ENCODE peak calls at places on chromosomes 5 and 9, in nine cellular contexts. M is GM12864; H is SIG-M5; U is stimulated activated naive CD4-positive, alpha-beta T cell treated with Interleukin-2 at 50 U/mL for 16 hours; L is foreskin fibroblast; I is RKO; V is stimulated activated CD4-positive, alpha-beta T cell treated with anti-CD3 and anti-CD28 coated beads, Interleukin-15, amount 100 ng/mL, for 24 hours; O is hypothalamus; A is body of pancreas. D is an unnamed sample.
A peak's percentile ranks its signal among the peaks of the same experiment; 100 is the strongest.

GRCh38 chr5:83077662-83078261 is 415 bp downstream of the XRCC4 start:
- DNase-seq in U (no peak), V (no peak), L (peak; percentile 42), I (peak; percentile 62), A (no peak), O (no peak), M (peak; percentile 15), H (peak; percentile 19), D (no peak)

GRCh38 chr5:147911427-147911826 is 5.1 kb upstream of the C5orf46 start:
- DNase-seq in O (no peak), H (no peak), I (no peak), U (no peak), A (peak; percentile 94), L (no peak), V (no peak), M (no peak), D (no peak)

GRCh38 chr5:112976432-112977309 is at the start of gene DCP2:
- DNase-seq in U (peak; percentile 93), M (peak; percentile 99), I (peak; percentile 99), L (peak; percentile 98), A (peak; percentile 96), H (peak; percentile 98), V (peak; percentile 97), O (peak; percentile 91), D (peak; percentile 95)

GRCh38 chr5:180101451-180102105 is 30.0 kb upstream of the RNF130 start:
- DNase-seq in L (no peak), V (no peak), O (no peak), U (no peak), M (no peak), A (no peak), H (no peak), I (no peak), D (no peak)

GRCh38 chr5:160369990-160370712 is at the start of gene C1QTNF2:
- DNase-seq in L (peak; percentile 88), H (no peak), A (peak; percentile 30), O (no peak), V (peak; percentile 32), M (no peak), U (no peak), I (peak; percentile 53), D (no peak)

GRCh38 chr5:10892911-10893215 is 131.8 kb upstream of the DAP start:
- DNase-seq in V (no peak), O (no peak), U (no peak), A (no peak), L (no peak), H (no peak), M (no peak), I (no peak), D (no peak)

GRCh38 chr5:123599171-123599570 is 87.2 kb downstream of the CSNK1G3 start:
- DNase-seq in H (no peak), L (peak; percentile 32), U (no peak), M (no peak), A (no peak), V (no peak), O (no peak), I (no peak), D (no peak)

GRCh38 chr5:16502866-16503265 is 37.3 kb upstream of the ZNF622 start:
- DNase-seq in V (no peak), A (peak; percentile 51), M (no peak), H (no peak), O (no peak), I (no peak), U (no peak), L (no peak), D (no peak)

GRCh38 chr5:126370796-126371718 is 52.2 kb upstream of the GRAMD2B start:
- DNase-seq in V (no peak), A (peak; percentile 51), O (no peak), U (no peak), M (no peak), I (peak; percentile 41), L (peak; percentile 63), H (no peak), D (no peak)

GRCh38 chr9:130144703-130145102 is 27.5 kb upstream of the NCS1 start:
- DNase-seq in O (no peak), H (no peak), I (no peak), M (no peak), U (no peak), L (no peak), V (no peak), A (peak; percentile 32), D (no peak)

GRCh38 chr9:99736291-99736690 is 85.4 kb upstream of the NR4A3 start:
- DNase-seq in I (no peak), V (no peak), O (no peak), A (no peak), M (no peak), H (no peak), U (no peak), L (no peak), D (no peak)

GRCh38 chr5:138635708-138636107 is 60.5 kb upstream of the HSPA9 start:
- DNase-seq in H (no peak), I (no peak), M (no peak), O (no peak), L (no peak), V (no peak), A (no peak), U (no peak), D (no peak)

GRCh38 chr9:8855046-8855445 is 1055.5 kb upstream of the DMAC1 start:
- DNase-seq in V (no peak), I (peak; percentile 27), A (no peak), O (no peak), U (no peak), H (no peak), L (peak; percentile 70), M (no peak), D (no peak)

GRCh38 chr5:520196-520849 is 3.9 kb downstream of the SLC9A3 start:
- DNase-seq in M (no peak), U (no peak), O (no peak), L (no peak), I (no peak), H (no peak), V (no peak), A (no peak), D (no peak)

GRCh38 chr9:128768581-128768980 is 3.1 kb downstream of the ZER1 start:
- DNase-seq in I (no peak), O (no peak), U (no peak), V (no peak), H (no peak), A (no peak), M (no peak), L (no peak), D (no peak)

GRCh38 chr9:72526901-72527800 is 5.7 kb downstream of the TMC1 start:
- DNase-seq in A (peak; percentile 74), M (peak; percentile 18), U (peak; percentile 76), H (no peak), L (peak; percentile 96), O (peak; percentile 80), I (no peak), V (peak; percentile 80), D (peak; percentile 85)

D was measured in activated CD8-positive, alpha-beta memory T cell treated with anti-CD3 and anti-CD28 coated beads for 24 hours.